ENCODE peak calls at places on chromosomes 11 and 22, in eight cellular contexts. Q, W, A, I, D, U, H and M are unnamed samples.

GRCh38 chr11:96338910-96339703 is 3.9 kb downstream of the MAML2 start:
- DNase-seq in U (peak), Q (peak), H (no peak), I (no peak), W (no peak), D (no peak), A (peak), M (no peak)

GRCh38 chr11:59839615-59840014 is 5.7 kb downstream of the CBLIF start:
- DNase-seq in A (no peak), I (no peak), H (no peak), Q (no peak), W (no peak), D (no peak), U (no peak), M (no peak)

GRCh38 chr11:115716577-115717214 is 212.5 kb upstream of the CADM1 start:
- DNase-seq in U (no peak), I (no peak), W (no peak), Q (no peak), A (no peak), D (no peak), H (no peak), M (no peak)

GRCh38 chr22:20414450-20414849 is 20.5 kb downstream of the ZNF74 start:
- DNase-seq in W (no peak), H (no peak), A (no peak), I (no peak), D (no peak), Q (no peak), U (no peak), M (no peak)

GRCh38 chr11:95487391-95487790 is 256.4 kb upstream of the SESN3 start:
- DNase-seq in H (no peak), Q (no peak), I (no peak), D (no peak), A (no peak), W (no peak), U (peak), M (no peak)

GRCh38 chr11:86073948-86074347 is 5.1 kb upstream of the PICALM start:
- DNase-seq in W (no peak), A (no peak), D (no peak), Q (no peak), I (no peak), U (no peak), H (no peak), M (no peak)

GRCh38 chr11:11476499-11476898 is 123.4 kb upstream of the CSNK2A3 start:
- DNase-seq in U (no peak), H (no peak), I (no peak), Q (no peak), W (no peak), A (no peak), D (no peak), M (no peak)

GRCh38 chr11:114818382-114818781 is 140.1 kb downstream of the NXPE2 start:
- DNase-seq in U (no peak), H (no peak), D (no peak), I (no peak), Q (no peak), W (no peak), A (no peak), M (no peak)

GRCh38 chr22:33112606-33113005 is 54.4 kb upstream of the SYN3 start:
- DNase-seq in I (no peak), A (no peak), H (no peak), U (peak), D (no peak), Q (no peak), W (no peak), M (no peak)

GRCh38 chr22:45995405-45996101 is 18.6 kb upstream of the WNT7B start:
- DNase-seq in H (no peak), U (no peak), Q (no peak), W (no peak), A (no peak), D (no peak), I (no peak), M (no peak)

GRCh38 chr11:33881651-33882279 is 10.1 kb downstream of the LMO2 start:
- DNase-seq in U (no peak), H (no peak), W (no peak), I (no peak), D (no peak), A (no peak), Q (no peak), M (no peak)

GRCh38 chr11:36425593-36426206 is 84.4 kb downstream of the TRAF6 start:
- DNase-seq in H (no peak), Q (no peak), I (no peak), W (no peak), A (peak), U (no peak), D (no peak), M (no peak)

GRCh38 chr22:29144786-29145160 is 60.9 kb upstream of the EMID1 start:
- DNase-seq in A (no peak), H (peak), W (no peak), Q (no peak), D (no peak), I (no peak), U (no peak), M (no peak)

GRCh38 chr11:61142424-61142823 is 18.8 kb downstream of the VPS37C start:
- DNase-seq in W (no peak), Q (no peak), D (no peak), H (no peak), I (no peak), A (no peak), U (no peak), M (no peak)

GRCh38 chr11:14357843-14358728 is 897 bp downstream of the RRAS2 start:
- DNase-seq in D (peak), Q (peak), H (peak), I (no peak), W (no peak), U (peak), A (peak), M (no peak)